ENCODE peak calls at places on chromosomes 2 and 18, in five cellular contexts. One of them, this sample, is unnamed.

GRCh38 chr2:177909962-177910361 is 162.6 kb downstream of the PDE11A start:
- DNase-seq in spleen: no peak
- DNase-seq in psoas muscle: no peak
- DNase-seq in fibroblast of lung: peak; percentile 12
- DNase-seq in Karpas-422: no peak
- DNase-seq in this sample: no peak

GRCh38 chr2:74003494-74004211 is 18.9 kb downstream of the TET3 start:
- DNase-seq in fibroblast of lung: peak; percentile 81
- DNase-seq in psoas muscle: peak; percentile 58
- DNase-seq in Karpas-422: no peak
- DNase-seq in spleen: peak; percentile 66
- DNase-seq in this sample: no peak

GRCh38 chr2:1755436-1756191 is 11.3 kb upstream of the PXDN start:
- DNase-seq in Karpas-422: no peak
- DNase-seq in fibroblast of lung: peak; percentile 95
- DNase-seq in spleen: peak; percentile 55
- DNase-seq in psoas muscle: no peak
- DNase-seq in this sample: no peak

GRCh38 chr2:219765236-219765635 is 137.8 kb downstream of the SLC4A3 start:
- DNase-seq in spleen: no peak
- DNase-seq in fibroblast of lung: no peak
- DNase-seq in psoas muscle: no peak
- DNase-seq in Karpas-422: peak; percentile 65
- DNase-seq in this sample: no peak

GRCh38 chr2:156057647-156058046 is 274.9 kb downstream of the NR4A2 start:
- DNase-seq in fibroblast of lung: peak; percentile 2
- DNase-seq in Karpas-422: no peak
- DNase-seq in psoas muscle: no peak
- DNase-seq in spleen: no peak
- DNase-seq in this sample: no peak

GRCh38 chr2:37472959-37473358 is 128.5 kb downstream of the QPCT start:
- DNase-seq in Karpas-422: no peak
- DNase-seq in spleen: no peak
- DNase-seq in psoas muscle: no peak
- DNase-seq in fibroblast of lung: peak; percentile 76
- DNase-seq in this sample: peak; percentile 61

GRCh38 chr2:241608881-241609280 is 28.1 kb downstream of the THAP4 start:
- DNase-seq in spleen: no peak
- DNase-seq in psoas muscle: no peak
- DNase-seq in Karpas-422: no peak
- DNase-seq in fibroblast of lung: no peak
- DNase-seq in this sample: no peak

GRCh38 chr2:207599641-207600040 is 25.6 kb downstream of the METTL21A start:
- DNase-seq in psoas muscle: no peak
- DNase-seq in Karpas-422: no peak
- DNase-seq in fibroblast of lung: no peak
- DNase-seq in spleen: no peak
- DNase-seq in this sample: no peak

GRCh38 chr2:134453476-134453875 is 199.6 kb downstream of the MGAT5 start:
- DNase-seq in fibroblast of lung: no peak
- DNase-seq in spleen: no peak
- DNase-seq in psoas muscle: no peak
- DNase-seq in Karpas-422: no peak
- DNase-seq in this sample: no peak

GRCh38 chr2:39772086-39772811 is 6.8 kb downstream of the THUMPD2 start:
- DNase-seq in spleen: no peak
- DNase-seq in Karpas-422: no peak
- DNase-seq in psoas muscle: no peak
- DNase-seq in fibroblast of lung: peak; percentile 92
- DNase-seq in this sample: no peak

GRCh38 chr18:13266208-13267100 is 47.9 kb downstream of the LDLRAD4 start:
- DNase-seq in psoas muscle: peak; percentile 70
- DNase-seq in spleen: peak; percentile 66
- DNase-seq in fibroblast of lung: no peak
- DNase-seq in Karpas-422: no peak
- DNase-seq in this sample: no peak

GRCh38 chr2:43114210-43114609 is 112.2 kb downstream of the ZFP36L2 start:
- DNase-seq in Karpas-422: no peak
- DNase-seq in fibroblast of lung: peak; percentile 65
- DNase-seq in spleen: no peak
- DNase-seq in psoas muscle: no peak
- DNase-seq in this sample: no peak

GRCh38 chr2:111050701-111051376 is 69.9 kb upstream of the BCL2L11 start:
- DNase-seq in spleen: no peak
- DNase-seq in fibroblast of lung: no peak
- DNase-seq in psoas muscle: no peak
- DNase-seq in Karpas-422: no peak
- DNase-seq in this sample: no peak

GRCh38 chr2:218074031-218074430 is 5.0 kb downstream of the RUFY4 start:
- DNase-seq in psoas muscle: no peak
- DNase-seq in Karpas-422: peak; percentile 74
- DNase-seq in fibroblast of lung: peak; percentile 5
- DNase-seq in spleen: peak; percentile 85
- DNase-seq in this sample: no peak

GRCh38 chr2:206064077-206064476 is 21.9 kb downstream of the INO80D start:
- DNase-seq in spleen: no peak
- DNase-seq in Karpas-422: no peak
- DNase-seq in psoas muscle: no peak
- DNase-seq in fibroblast of lung: no peak
- DNase-seq in this sample: no peak

GRCh38 chr2:178380763-178381162 is 70.2 kb downstream of the PRKRA start:
- DNase-seq in psoas muscle: no peak
- DNase-seq in spleen: no peak
- DNase-seq in Karpas-422: no peak
- DNase-seq in fibroblast of lung: no peak
- DNase-seq in this sample: no peak

GRCh38 chr2:162113088-162113770 is 38.8 kb downstream of the GCG start:
- DNase-seq in psoas muscle: no peak
- DNase-seq in spleen: no peak
- DNase-seq in Karpas-422: no peak
- DNase-seq in fibroblast of lung: no peak
- DNase-seq in this sample: no peak

GRCh38 chr2:202135111-202135874 is 62.2 kb downstream of the KIAA2012 start:
- DNase-seq in spleen: no peak
- DNase-seq in Karpas-422: no peak
- DNase-seq in fibroblast of lung: peak; percentile 100
- DNase-seq in psoas muscle: peak; percentile 79
- DNase-seq in this sample: no peak

GRCh38 chr2:110655701-110656100 is 22.2 kb downstream of the BUB1 start:
- DNase-seq in spleen: no peak
- DNase-seq in Karpas-422: no peak
- DNase-seq in fibroblast of lung: peak; percentile 64
- DNase-seq in psoas muscle: no peak
- DNase-seq in this sample: no peak

GRCh38 chr2:174484573-174484972 is 2.3 kb downstream of the GPR155 start:
- DNase-seq in spleen: no peak
- DNase-seq in Karpas-422: no peak
- DNase-seq in psoas muscle: no peak
- DNase-seq in fibroblast of lung: no peak
- DNase-seq in this sample: no peak

GRCh38 chr2:38261569-38262513 is 115.2 kb downstream of the ATL2 start:
- DNase-seq in spleen: no peak
- DNase-seq in Karpas-422: no peak
- DNase-seq in fibroblast of lung: no peak
- DNase-seq in psoas muscle: no peak
- DNase-seq in this sample: no peak

GRCh38 chr2:9207641-9208301 is 1.2 kb downstream of the ASAP2 start:
- DNase-seq in psoas muscle: peak; percentile 16
- DNase-seq in spleen: peak; percentile 74
- DNase-seq in Karpas-422: no peak
- DNase-seq in fibroblast of lung: no peak
- DNase-seq in this sample: no peak

GRCh38 chr2:219453691-219454131 is 19.1 kb downstream of the SPEG start:
- DNase-seq in Karpas-422: no peak
- DNase-seq in fibroblast of lung: peak; percentile 98
- DNase-seq in spleen: no peak
- DNase-seq in psoas muscle: peak; percentile 60
- DNase-seq in this sample: no peak

GRCh38 chr2:105187531-105187930 is 54.0 kb upstream of the GPR45 start:
- DNase-seq in psoas muscle: no peak
- DNase-seq in Karpas-422: no peak
- DNase-seq in fibroblast of lung: peak; percentile 39
- DNase-seq in spleen: no peak
- DNase-seq in this sample: no peak

GRCh38 chr2:88199912-88200682 is 30.0 kb downstream of the THNSL2 start:
- DNase-seq in fibroblast of lung: peak; percentile 2
- DNase-seq in Karpas-422: no peak
- DNase-seq in psoas muscle: peak; percentile 29
- DNase-seq in spleen: peak; percentile 85
- DNase-seq in this sample: peak; percentile 71

GRCh38 chr2:78811955-78812610 is 213.4 kb upstream of the REG3G start:
- DNase-seq in spleen: no peak
- DNase-seq in psoas muscle: no peak
- DNase-seq in Karpas-422: no peak
- DNase-seq in fibroblast of lung: no peak
- DNase-seq in this sample: no peak
- H3K27me3 ChIP-seq in spleen: no peaks in the 10 kb centered on the region
- H3K27me3 ChIP-seq in psoas muscle: no peaks in the 10 kb centered on the region
- H3K27me3 ChIP-seq in Karpas-422: no peaks in the 10 kb centered on the region
- H3K27me3 ChIP-seq in fibroblast of lung: no peaks in the 10 kb centered on the region
- H3K27me3 ChIP-seq in this sample: no peaks in the 10 kb centered on the region

GRCh38 chr18:78151234-78151633 is 828.4 kb upstream of the SALL3 start:
- DNase-seq in psoas muscle: no peak
- DNase-seq in fibroblast of lung: no peak
- DNase-seq in spleen: no peak
- DNase-seq in Karpas-422: no peak
- DNase-seq in this sample: no peak
- H3K9me3 ChIP-seq in psoas muscle: no peaks in the 10 kb centered on the region
- H3K9me3 ChIP-seq in fibroblast of lung: peaks cover 3% of the 10 kb centered on the region
- H3K9me3 ChIP-seq in spleen: no peaks in the 10 kb centered on the region
- H3K9me3 ChIP-seq in Karpas-422: no peaks in the 10 kb centered on the region
- H3K9me3 ChIP-seq in this sample: no peaks in the 10 kb centered on the region

GRCh38 chr18:47261902-47262301 is 10.4 kb upstream of the SKOR2 start:
- DNase-seq in Karpas-422: no peak
- DNase-seq in spleen: no peak
- DNase-seq in fibroblast of lung: no peak
- DNase-seq in psoas muscle: no peak
- DNase-seq in this sample: no peak

GRCh38 chr18:47263828-47264314 is 12.4 kb upstream of the SKOR2 start:
- DNase-seq in spleen: no peak
- DNase-seq in psoas muscle: no peak
- DNase-seq in Karpas-422: no peak
- DNase-seq in fibroblast of lung: no peak
- DNase-seq in this sample: no peak

GRCh38 chr18:47263197-47263827 is 11.9 kb upstream of the SKOR2 start:
- DNase-seq in fibroblast of lung: no peak
- DNase-seq in psoas muscle: no peak
- DNase-seq in Karpas-422: no peak
- DNase-seq in spleen: peak; percentile 62
- DNase-seq in this sample: no peak

GRCh38 chr18:47260924-47261701 is 9.7 kb upstream of the SKOR2 start:
- DNase-seq in Karpas-422: no peak
- DNase-seq in fibroblast of lung: no peak
- DNase-seq in psoas muscle: no peak
- DNase-seq in spleen: no peak
- DNase-seq in this sample: no peak

DNA sequence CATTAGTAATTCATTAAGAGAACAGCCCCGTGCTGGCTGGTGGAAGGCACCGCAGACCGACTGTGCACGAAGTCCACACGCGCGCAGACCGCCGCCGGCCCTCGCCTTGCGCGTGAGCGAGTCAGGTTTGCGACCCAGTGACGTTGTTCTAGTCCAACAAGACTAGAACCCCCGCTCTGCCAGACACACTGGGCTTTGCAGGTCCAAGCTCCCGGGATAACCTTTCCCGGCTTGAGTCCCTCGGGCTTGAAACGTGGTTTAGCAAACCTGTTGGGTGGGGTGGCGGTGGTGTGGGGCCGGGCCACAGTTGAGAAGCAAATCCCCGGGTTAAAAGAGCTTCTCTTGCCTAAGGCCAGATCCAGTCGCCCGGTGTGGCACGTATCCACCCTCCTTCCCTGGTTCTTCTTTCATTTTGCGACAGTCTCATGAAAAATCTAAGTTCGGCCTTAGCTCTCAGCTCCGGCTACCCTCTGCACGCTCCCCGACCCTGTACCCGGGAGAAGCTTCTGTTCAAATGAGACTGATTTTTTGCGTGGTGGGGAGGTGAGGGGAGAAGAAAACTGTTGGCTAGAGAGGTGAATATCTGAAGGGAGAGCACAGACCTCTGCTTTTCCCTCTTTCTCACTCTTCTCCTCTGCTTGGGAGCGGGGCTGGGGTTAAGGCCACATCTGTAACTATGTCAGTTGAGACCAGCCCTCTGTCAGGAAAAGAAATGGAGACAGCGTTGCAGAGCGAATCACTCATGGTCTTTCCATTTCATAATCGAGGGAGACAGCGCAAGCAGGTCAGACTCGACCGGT is 11.1 kb upstream of the SKOR2 start:
- DNase-seq in psoas muscle: no peak
- DNase-seq in spleen: no peak
- DNase-seq in fibroblast of lung: no peak
- DNase-seq in Karpas-422: no peak
- DNase-seq in this sample: no peak
- H3K27me3 ChIP-seq in psoas muscle: peaks cover 86% of the 10 kb centered on the region
- H3K27me3 ChIP-seq in spleen: peaks cover 67% of the 10 kb centered on the region
- H3K27me3 ChIP-seq in fibroblast of lung: peaks cover 22% of the 10 kb centered on the region
- H3K27me3 ChIP-seq in Karpas-422: no peaks in the 10 kb centered on the region
- H3K27me3 ChIP-seq in this sample: no peaks in the 10 kb centered on the region

GRCh38 chr2:10439971-10440370 is 8.2 kb downstream of the ODC1 start:
- DNase-seq in psoas muscle: no peak
- DNase-seq in spleen: no peak
- DNase-seq in fibroblast of lung: no peak
- DNase-seq in Karpas-422: no peak
- DNase-seq in this sample: no peak
- H3K9me3 ChIP-seq in psoas muscle: no peaks in the 10 kb centered on the region
- H3K9me3 ChIP-seq in spleen: no peaks in the 10 kb centered on the region
- H3K9me3 ChIP-seq in fibroblast of lung: no peaks in the 10 kb centered on the region
- H3K9me3 ChIP-seq in Karpas-422: no peaks in the 10 kb centered on the region
- H3K9me3 ChIP-seq in this sample: no peaks in the 10 kb centered on the region

GRCh38 chr2:232385660-232386489 is 7.3 kb downstream of the ALPP start:
- DNase-seq in psoas muscle: no peak
- DNase-seq in spleen: no peak
- DNase-seq in fibroblast of lung: peak; percentile 94
- DNase-seq in Karpas-422: no peak
- DNase-seq in this sample: no peak
- H3K27me3 ChIP-seq in psoas muscle: peaks cover 91% of the 10 kb centered on the region
- H3K27me3 ChIP-seq in spleen: peaks cover 51% of the 10 kb centered on the region
- H3K27me3 ChIP-seq in fibroblast of lung: peaks cover 56% of the 10 kb centered on the region
- H3K27me3 ChIP-seq in Karpas-422: no peaks in the 10 kb centered on the region
- H3K27me3 ChIP-seq in this sample: no peaks in the 10 kb centered on the region

DNA sequence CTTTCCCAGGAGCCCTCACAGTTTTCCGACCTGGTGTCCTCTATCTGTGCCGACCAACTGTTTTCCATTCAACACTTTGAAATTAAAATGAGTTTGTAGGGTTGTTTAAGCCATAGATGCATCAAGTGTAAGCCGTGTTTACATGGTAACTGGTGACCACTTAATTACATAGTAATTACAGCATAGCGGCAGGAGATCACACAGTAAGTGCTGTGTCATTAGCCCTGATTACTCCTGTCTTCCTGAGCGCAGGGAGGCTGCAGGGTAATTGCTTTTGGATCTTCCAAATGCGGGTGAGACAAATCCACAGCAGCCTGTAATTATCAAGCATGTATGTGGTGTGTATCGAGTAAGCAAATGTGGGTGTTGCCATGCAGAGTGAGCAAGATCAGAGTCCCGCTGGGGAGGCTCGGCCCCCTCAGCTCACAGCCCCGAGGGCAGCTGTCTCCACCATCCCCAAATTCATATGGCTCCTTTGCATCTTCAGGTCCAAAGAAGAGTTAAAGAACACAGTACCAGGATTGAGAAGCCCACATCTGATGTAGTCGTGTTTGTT is 71.5 kb upstream of the HDAC4 start:
- DNase-seq in Karpas-422: no peak
- DNase-seq in fibroblast of lung: no peak
- DNase-seq in psoas muscle: no peak
- DNase-seq in spleen: no peak
- DNase-seq in this sample: peak; percentile 27
- H3K9me3 ChIP-seq in Karpas-422: no peaks in the 10 kb centered on the region
- H3K9me3 ChIP-seq in fibroblast of lung: no peaks in the 10 kb centered on the region
- H3K9me3 ChIP-seq in psoas muscle: no peaks in the 10 kb centered on the region
- H3K9me3 ChIP-seq in spleen: no peaks in the 10 kb centered on the region
- H3K9me3 ChIP-seq in this sample: no peaks in the 10 kb centered on the region